ENCODE peak calls at places on chromosomes 12 and 14, in four cellular contexts. J, P, R and H are unnamed samples. For H3K4me1, the result is how much of the 10 kb centered on the place peaks cover.

GRCh38 chr12:127613056-127613455 is 653.9 kb upstream of the TMEM132C start:
- DNase-seq in J (no peak), R (no peak), P (no peak), H (no peak)

GRCh38 chr12:67969134-67969782 is 20.0 kb upstream of the IFNG-AS1 start:
- DNase-seq in R (no peak), J (no peak), P (no peak), H (no peak)

GRCh38 chr12:48999371-49000131 is at the start of gene DDN:
- DNase-seq in J (no peak), R (no peak), P (peak), H (no peak)

GRCh38 chr12:86331012-86331411 is 74.8 kb upstream of the MGAT4C start:
- DNase-seq in R (no peak), P (no peak), J (no peak), H (no peak)

GRCh38 chr12:26523708-26524150 is 309.3 kb downstream of the ITPR2 start:
- DNase-seq in R (peak), J (peak), P (peak), H (peak)

GRCh38 chr14:21866479-21866878 is 192.9 kb upstream of the OR4E1 start:
- DNase-seq in P (no peak), R (no peak), J (no peak), H (no peak)

GRCh38 chr12:89573081-89573810 is 47.4 kb upstream of the POC1B start:
- DNase-seq in J (no peak), R (no peak), P (no peak), H (no peak)

GRCh38 chr12:47838286-47838931 is 18.7 kb upstream of the HDAC7 start:
- DNase-seq in R (peak), P (no peak), J (peak), H (no peak)

GRCh38 chr12:64400041-64400440 is 4.2 kb upstream of the XPOT start:
- DNase-seq in P (no peak), R (no peak), J (no peak), H (no peak)

GRCh38 chr12:63196168-63196567 is 45.2 kb upstream of the AVPR1A start:
- DNase-seq in P (no peak), R (no peak), J (no peak), H (no peak)

GRCh38 chr12:53169644-53170043 is 10.9 kb upstream of the ZNF740 start:
- DNase-seq in R (no peak), J (no peak), P (no peak), H (no peak)

GRCh38 chr12:121968880-121969279 is 50.5 kb downstream of the CFAP251 start:
- DNase-seq in R (peak), J (peak), P (no peak), H (no peak)

GRCh38 chr12:23534196-23534595 is 415.3 kb downstream of the SOX5 start:
- DNase-seq in R (no peak), J (no peak), P (no peak), H (no peak)

DNA sequence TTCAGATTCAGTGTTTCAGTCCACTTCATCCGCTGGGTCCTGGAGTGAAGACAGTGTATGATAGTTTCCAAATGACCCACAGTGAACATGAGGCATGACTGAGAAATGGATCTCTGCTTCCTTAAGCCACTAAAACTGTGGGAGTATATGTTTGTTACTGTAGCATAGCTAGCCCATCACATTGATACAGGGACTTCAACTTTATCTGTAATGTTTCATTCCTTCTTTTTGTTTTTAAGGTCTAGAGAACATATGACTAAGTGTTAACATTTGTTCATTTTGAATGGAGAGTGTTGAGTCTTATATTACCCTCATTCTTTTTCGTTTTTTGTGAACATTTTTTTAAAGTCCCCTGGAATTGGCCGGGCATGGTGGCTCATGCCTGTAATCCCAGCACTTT is 18.6 kb upstream of the NINJ2 start:
- DNase-seq in J (no peak), P (no peak), R (no peak), H (no peak)
- H3K4me1 ChIP-seq in J (under half), P (under half), R (under half), H (under half)

GRCh38 chr14:77066555-77067172 is 31.4 kb upstream of the CIPC start:
- DNase-seq in R (no peak), J (no peak), P (no peak), H (no peak)

GRCh38 chr14:77068515-77069200 is 29.4 kb upstream of the CIPC start:
- DNase-seq in J (no peak), P (no peak), R (no peak), H (no peak)

GRCh38 chr14:77067632-77068514 is 30.2 kb upstream of the CIPC start:
- DNase-seq in J (peak), P (peak), R (peak), H (no peak)

GRCh38 chr14:77071938-77072388 is 26.1 kb upstream of the CIPC start:
- DNase-seq in J (no peak), P (no peak), R (no peak), H (no peak)

DNA sequence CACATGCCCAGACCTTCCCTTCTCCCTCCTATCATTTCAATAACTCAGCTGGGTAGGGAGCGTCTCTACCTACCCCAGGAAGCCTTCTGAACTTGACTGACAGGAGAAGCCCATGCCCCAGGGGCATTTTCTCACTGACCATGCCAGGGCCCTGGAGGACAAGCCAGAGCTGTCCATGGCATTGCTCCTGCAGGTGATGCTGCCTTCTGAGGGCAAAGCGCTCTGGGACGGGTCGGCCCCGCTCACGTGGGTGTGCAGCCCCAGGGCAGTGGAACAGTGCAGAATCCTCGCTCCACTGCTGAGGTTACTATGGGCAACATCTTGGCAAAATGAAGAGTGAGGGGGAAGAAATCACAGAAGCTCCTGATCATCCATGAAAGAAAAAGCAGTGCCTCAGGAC is 28.5 kb upstream of the CIPC start:
- DNase-seq in R (no peak), J (no peak), P (no peak), H (no peak)
- H3K4me1 ChIP-seq in R (under half), J (under half), P (under half), H (under half)

GRCh38 chr12:7985802-7986418 is 46.6 kb upstream of the FOXJ2 start:
- DNase-seq in R (no peak), P (no peak), J (no peak), H (no peak)
- H3K4me1 ChIP-seq in R (under half), P (under half), J (under half), H (under half)

GRCh38 chr14:104518659-104519350 is 60.8 kb upstream of the C14orf180 start:
- DNase-seq in J (no peak), R (no peak), P (no peak), H (no peak)

GRCh38 chr14:104517867-104518266 is 61.7 kb upstream of the C14orf180 start:
- DNase-seq in P (no peak), J (no peak), R (no peak), H (no peak)

GRCh38 chr14:104520620-104521410 is 58.7 kb upstream of the C14orf180 start:
- DNase-seq in R (no peak), J (no peak), P (no peak), H (no peak)

GRCh38 chr14:104517426-104517825 is 62.1 kb upstream of the C14orf180 start:
- DNase-seq in J (no peak), R (no peak), P (no peak), H (no peak)

GRCh38 chr14:104519721-104520120 is 59.8 kb upstream of the C14orf180 start:
- DNase-seq in R (no peak), P (no peak), J (no peak), H (no peak)
- H3K4me1 ChIP-seq in R (under half), P (under half), J (under half), H (under half)

DNA sequence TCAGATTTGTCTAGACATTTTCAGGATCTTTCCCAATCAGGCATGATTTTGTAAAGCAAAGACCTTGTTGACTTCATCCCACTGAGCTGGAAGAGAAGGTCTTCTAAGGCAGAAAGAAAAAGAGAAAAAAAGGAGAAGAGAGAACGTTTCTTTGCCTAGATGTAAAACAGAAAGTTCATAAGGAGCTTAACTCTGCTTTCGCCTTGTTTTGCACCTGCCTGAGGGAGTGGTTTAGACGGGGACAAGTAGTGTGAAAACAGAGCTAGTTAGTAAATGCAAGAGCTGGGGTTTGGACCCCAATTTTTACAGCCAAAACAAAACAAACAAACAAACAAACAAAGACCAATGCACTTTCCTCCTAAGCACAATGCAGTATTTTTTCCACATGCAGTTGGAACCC is 273.1 kb downstream of the ZFP36L1 start:
- DNase-seq in R (peak), P (no peak), J (no peak), H (no peak)
- H3K4me1 ChIP-seq in R (under half), P (under half), J (half or more), H (half or more)

GRCh38 chr14:102202944-102203343 is 63.2 kb downstream of the WDR20 start:
- DNase-seq in J (no peak), R (no peak), P (no peak), H (no peak)
- H3K4me1 ChIP-seq in J (under half), R (under half), P (under half), H (under half)

GRCh38 chr14:64718762-64719161 is 14.5 kb downstream of the PLEKHG3 start:
- DNase-seq in J (no peak), P (no peak), R (no peak), H (no peak)

GRCh38 chr14:64720190-64720589 is 16.0 kb downstream of the PLEKHG3 start:
- DNase-seq in P (peak), J (no peak), R (no peak), H (no peak)

GRCh38 chr14:64721391-64721791 is 17.2 kb downstream of the PLEKHG3 start:
- DNase-seq in R (no peak), P (peak), J (peak), H (peak)

GRCh38 chr14:64717870-64718269 is 13.6 kb downstream of the PLEKHG3 start:
- DNase-seq in P (no peak), J (no peak), R (no peak), H (no peak)

GRCh38 chr14:64719601-64720000 is 15.4 kb downstream of the PLEKHG3 start:
- DNase-seq in J (no peak), R (no peak), P (no peak), H (no peak)
- H3K4me1 ChIP-seq in J (half or more), R (under half), P (under half), H (half or more)

DNA sequence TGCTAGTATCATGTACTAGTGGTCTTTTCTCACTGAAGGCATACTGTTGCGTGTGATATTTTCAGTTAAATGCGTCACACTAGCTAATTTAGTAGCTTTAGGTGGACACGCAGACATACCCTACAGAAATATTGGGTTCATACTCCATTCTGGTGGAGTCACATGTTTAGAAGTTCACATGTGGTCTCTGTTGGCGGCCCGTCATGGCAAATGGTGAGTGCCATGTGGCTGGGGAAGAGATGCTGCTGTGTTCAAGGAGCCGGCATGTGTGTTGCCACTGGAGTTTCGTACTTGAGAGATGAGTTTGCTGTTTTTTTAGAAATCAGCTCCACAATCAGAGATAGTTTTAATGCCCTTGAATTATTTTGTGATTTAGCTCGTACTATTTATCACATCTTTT is 454.6 kb downstream of the PCNX1 start:
- DNase-seq in J (no peak), P (no peak), R (no peak), H (no peak)
- H3K4me1 ChIP-seq in J (half or more), P (under half), R (under half), H (under half)